ENCODE peak calls at places on chromosomes 1 and 21, in ten cellular contexts. X is AG04450, O is PC-3, I is IMR-90, Q is tibial nerve, P is caudate nucleus, M is psoas muscle, F is tibial artery, N is ovary, Z is mammary epithelial cell. H is an unnamed sample.

GRCh38 chr1:234597894-234598293 is 12.1 kb downstream of the IRF2BP2 start:
- DNase-seq in I (peak; percentile 66), Q (no peak), M (no peak), Z (peak; percentile 51), N (peak; percentile 58), F (no peak), O (peak; percentile 58), P (no peak), X (no peak), H (peak; percentile 17)

GRCh38 chr1:64828829-64829228 is 84.0 kb downstream of the RAVER2 start:
- DNase-seq in O (no peak), F (no peak), Q (no peak), M (no peak), I (no peak), P (no peak), N (no peak), X (no peak), Z (no peak), H (no peak)

GRCh38 chr1:53633073-53633704 is 105.8 kb downstream of the GLIS1 start:
- DNase-seq in I (no peak), P (no peak), M (no peak), Q (no peak), O (no peak), F (no peak), X (no peak), N (no peak), Z (no peak), H (no peak)

GRCh38 chr1:183090386-183091006 is 67.3 kb downstream of the LAMC1 start:
- DNase-seq in P (peak; percentile 5), X (no peak), Z (no peak), N (peak; percentile 37), M (peak; percentile 54), O (no peak), F (peak; percentile 60), Q (peak; percentile 36), I (peak; percentile 82), H (no peak)

GRCh38 chr1:185824106-185824505 is 89.9 kb downstream of the HMCN1 start:
- DNase-seq in O (no peak), Z (no peak), X (no peak), N (no peak), P (no peak), Q (no peak), M (no peak), I (no peak), F (no peak), H (no peak)

GRCh38 chr1:85584923-85585322 is 4.4 kb downstream of the CCN1 start:
- DNase-seq in N (no peak), P (no peak), M (no peak), X (peak; percentile 59), Q (no peak), Z (no peak), O (no peak), F (no peak), I (peak; percentile 84), H (no peak)

GRCh38 chr1:29515188-29515955 is 279.1 kb downstream of the PTPRU start:
- DNase-seq in P (no peak), F (no peak), Z (no peak), M (no peak), X (no peak), I (no peak), Q (no peak), N (no peak), O (no peak), H (no peak)

GRCh38 chr1:193457676-193458075 is 271.3 kb upstream of the B3GALT2 start:
- DNase-seq in O (no peak), M (no peak), N (no peak), Q (no peak), X (no peak), Z (no peak), F (no peak), I (peak; percentile 27), P (no peak), H (no peak)

GRCh38 chr1:182301467-182302198 is 90.0 kb downstream of the GLUL start:
- DNase-seq in F (no peak), O (no peak), I (peak; percentile 1), M (no peak), P (peak; percentile 73), Q (no peak), N (peak; percentile 56), X (no peak), Z (peak; percentile 80), H (peak; percentile 37)

GRCh38 chr1:43439781-43440180 is 13.9 kb downstream of the HYI start:
- DNase-seq in N (no peak), Q (no peak), I (no peak), F (peak; percentile 5), Z (no peak), M (no peak), X (no peak), P (no peak), O (no peak), H (no peak)

GRCh38 chr1:201785291-201785690 is 43.7 kb upstream of the IPO9 start:
- DNase-seq in P (no peak), Z (peak; percentile 95), M (no peak), F (no peak), X (no peak), N (no peak), O (peak; percentile 4), I (no peak), Q (no peak), H (no peak)
- H3K27ac ChIP-seq in P (no peak overlapping the region), Z (peak overlapping the region; percentile 59), M (no peak overlapping the region), F (no peak overlapping the region), X (no peak overlapping the region), N (no peak overlapping the region), O (no peak overlapping the region), I (no peak overlapping the region), Q (no peak overlapping the region), H (no peak overlapping the region)

GRCh38 chr21:17389311-17389710 is 123.5 kb upstream of the CXADR start:
- DNase-seq in M (no peak), F (no peak), P (no peak), Z (no peak), N (no peak), I (no peak), O (no peak), Q (no peak), X (no peak), H (no peak)

GRCh38 chr21:17388226-17388625 is 124.6 kb upstream of the CXADR start:
- DNase-seq in F (no peak), O (no peak), N (no peak), X (no peak), Q (no peak), P (no peak), M (no peak), I (no peak), Z (no peak), H (peak; percentile 40)

GRCh38 chr21:17390575-17390974 is 122.3 kb upstream of the CXADR start:
- DNase-seq in Z (no peak), O (peak; percentile 7), F (no peak), N (no peak), I (peak; percentile 47), X (no peak), M (no peak), P (no peak), Q (no peak), H (no peak)

GRCh38 chr21:17387030-17387617 is 125.7 kb upstream of the CXADR start:
- DNase-seq in Z (peak; percentile 47), I (peak; percentile 59), N (peak; percentile 49), X (peak; percentile 16), M (no peak), O (peak; percentile 84), Q (no peak), P (no peak), F (no peak), H (no peak)

GRCh38 chr21:17386498-17386897 is 126.3 kb upstream of the CXADR start:
- DNase-seq in I (no peak), Q (no peak), N (no peak), P (no peak), M (no peak), F (no peak), O (no peak), Z (no peak), X (no peak), H (no peak)
- H3K27ac ChIP-seq in I (no peak overlapping the region), Q (no peak overlapping the region), N (no peak overlapping the region), P (no peak overlapping the region), M (no peak overlapping the region), F (no peak overlapping the region), O (no peak overlapping the region), Z (no peak overlapping the region), X (no peak overlapping the region), H (no peak overlapping the region)

DNA sequence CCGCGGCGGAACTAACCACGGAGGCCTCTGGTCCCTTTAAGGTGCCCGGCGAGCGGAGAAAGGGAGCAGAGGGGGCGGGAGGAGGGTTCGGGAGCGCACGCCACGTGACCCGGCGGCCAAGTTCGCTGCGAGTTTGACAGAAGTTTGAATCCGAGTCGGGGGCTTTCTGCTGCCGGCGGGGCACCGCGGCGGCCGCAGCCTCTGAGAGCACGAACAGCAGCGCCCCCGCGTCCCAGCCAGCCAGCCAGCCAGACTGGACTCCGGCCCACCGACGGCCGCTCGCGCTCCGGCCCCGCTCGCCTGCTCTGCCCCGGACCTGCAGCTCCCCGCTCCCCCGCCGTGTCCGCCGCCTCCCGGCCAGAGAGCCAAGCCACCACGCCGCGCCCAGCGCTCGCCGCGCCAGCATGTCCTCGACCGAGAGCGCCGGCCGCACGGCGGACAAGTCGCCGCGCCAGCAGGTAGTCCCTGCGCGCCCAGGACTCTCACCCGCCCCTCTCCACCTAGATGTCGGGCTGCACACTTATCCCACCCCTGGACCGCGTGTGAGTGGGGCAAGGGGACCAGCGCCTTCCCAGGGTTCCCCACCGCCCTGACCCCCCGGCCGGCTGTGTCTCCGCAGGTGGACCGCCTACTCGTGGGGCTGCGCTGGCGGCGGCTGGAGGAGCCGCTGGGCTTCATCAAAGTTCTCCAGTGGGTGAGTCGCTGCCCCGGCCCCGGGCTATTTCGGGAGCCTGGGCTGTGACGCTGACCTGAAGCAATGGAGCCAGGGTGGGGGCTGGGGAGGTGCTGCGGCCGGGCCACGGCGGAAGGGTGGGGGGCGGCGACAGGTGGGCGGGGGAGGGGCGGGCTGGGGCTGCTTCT is at the start of gene SYPL2:
- DNase-seq in P (no peak), X (no peak), Q (no peak), F (no peak), O (no peak), I (peak; percentile 12), N (peak; percentile 71), M (peak; percentile 95), Z (no peak), H (no peak)
- H3K27ac ChIP-seq in P (no peak within 1 kb of the TSS), X (no peak within 1 kb of the TSS), Q (no peak within 1 kb of the TSS), F (peak within 1 kb of the TSS; percentile 73), O (no peak within 1 kb of the TSS), I (no peak within 1 kb of the TSS), N (no peak within 1 kb of the TSS), M (peak within 1 kb of the TSS; percentile 97), Z (no peak within 1 kb of the TSS), H (no peak within 1 kb of the TSS)

GRCh38 chr1:218344814-218345672 is at the start of gene TGFB2:
- DNase-seq in Q (peak; percentile 22), O (peak; percentile 98), N (peak; percentile 76), X (no peak), M (peak; percentile 70), Z (peak; percentile 79), P (peak; percentile 62), F (peak; percentile 64), I (peak; percentile 85), H (no peak)
- H3K27ac ChIP-seq in Q (peak within 1 kb of the TSS; percentile 53), O (peak within 1 kb of the TSS; percentile 84), N (peak within 1 kb of the TSS; percentile 43), X (peak within 1 kb of the TSS; percentile 80), M (peak within 1 kb of the TSS; percentile 89), Z (peak within 1 kb of the TSS; percentile 88), P (peak within 1 kb of the TSS; percentile 80), F (peak within 1 kb of the TSS; percentile 94), I (peak within 1 kb of the TSS; percentile 76), H (peak within 1 kb of the TSS; percentile 32)

GRCh38 chr1:13616234-13616633 is 32.6 kb downstream of the PDPN start:
- DNase-seq in O (no peak), F (no peak), Z (no peak), N (no peak), X (no peak), I (peak; percentile 12), M (no peak), P (no peak), Q (no peak), H (no peak)
- H3K27ac ChIP-seq in O (no peak overlapping the region), F (no peak overlapping the region), Z (no peak overlapping the region), N (peak overlapping the region; percentile 56), X (no peak overlapping the region), I (peak overlapping the region; percentile 100), M (no peak overlapping the region), P (no peak overlapping the region), Q (no peak overlapping the region), H (no peak overlapping the region)

GRCh38 chr1:151008244-151009205 is at the start of gene PRUNE1:
- DNase-seq in O (peak; percentile 100), N (peak; percentile 98), Q (peak; percentile 91), P (peak; percentile 94), F (peak; percentile 94), X (peak; percentile 88), M (peak; percentile 99), Z (peak; percentile 93), I (peak; percentile 94), H (peak; percentile 87)
- H3K27ac ChIP-seq in O (peak within 1 kb of the TSS; percentile 82), N (peak within 1 kb of the TSS; percentile 86), Q (peak within 1 kb of the TSS; percentile 83), P (peak within 1 kb of the TSS; percentile 98), F (peak within 1 kb of the TSS; percentile 85), X (peak within 1 kb of the TSS; percentile 82), M (peak within 1 kb of the TSS; percentile 89), Z (peak within 1 kb of the TSS; percentile 97), I (peak within 1 kb of the TSS; percentile 76), H (peak within 1 kb of the TSS; percentile 99)

H was measured in substantia nigra.